ENCODE peak calls at places on chromosomes 1 and 21, in five cellular contexts. E is GM12878, O is IMR-90, I is A549, H is HCT116. S is an unnamed sample.
A peak's percentile ranks its signal among the peaks of the same experiment; 100 is the strongest.

GRCh38 chr1:79128726-79129125 is 122.2 kb upstream of the ADGRL4 start:
- DNase-seq in I (peak; percentile 39), H (no peak), O (peak; percentile 93), E (no peak), S (no peak)

GRCh38 chr21:36709868-36710728 is 11.2 kb downstream of the SIM2 start:
- DNase-seq in E (no peak), O (no peak), I (no peak), H (no peak), S (no peak)

GRCh38 chr21:45853703-45854342 is 127.7 kb upstream of the COL6A1 start:
- DNase-seq in I (no peak), H (no peak), O (no peak), E (no peak), S (no peak)

GRCh38 chr1:199545780-199546179 is 481.7 kb upstream of the NR5A2 start:
- DNase-seq in H (peak; percentile 26), I (peak; percentile 64), O (no peak), E (no peak), S (peak; percentile 3)

GRCh38 chr1:234780531-234781162 is 170.7 kb upstream of the IRF2BP2 start:
- DNase-seq in E (no peak), H (no peak), I (no peak), O (no peak), S (peak; percentile 56)

GRCh38 chr21:45528028-45528705 is 14.1 kb downstream of the SLC19A1 start:
- DNase-seq in I (no peak), E (no peak), O (no peak), H (no peak), S (no peak)

GRCh38 chr1:70948618-70949017 is 99.0 kb downstream of the PTGER3 start:
- DNase-seq in O (no peak), H (no peak), I (no peak), E (no peak), S (no peak)

GRCh38 chr1:151868404-151868980 is 15.0 kb upstream of the THEM5 start:
- DNase-seq in O (peak; percentile 49), H (no peak), I (no peak), E (no peak), S (no peak)

GRCh38 chr1:76093931-76094330 is 19.4 kb downstream of the ST6GALNAC3 start:
- DNase-seq in I (no peak), E (no peak), O (no peak), H (no peak), S (no peak)

GRCh38 chr1:77509051-77509492 is 173.4 kb downstream of the ZZZ3 start:
- DNase-seq in O (no peak), H (no peak), I (no peak), E (no peak), S (no peak)

GRCh38 chr1:77543822-77544448 is 138.5 kb downstream of the ZZZ3 start:
- DNase-seq in I (peak; percentile 18), E (no peak), O (peak; percentile 75), H (no peak), S (no peak)

GRCh38 chr1:181073638-181074037 is 14.9 kb upstream of the IER5 start:
- DNase-seq in I (peak; percentile 88), E (no peak), O (peak; percentile 89), H (no peak), S (no peak)

GRCh38 chr1:111140680-111140967 is 601 bp downstream of the CEPT1 start:
- DNase-seq in I (peak; percentile 56), E (no peak), O (peak; percentile 36), H (no peak), S (peak; percentile 66)

GRCh38 chr21:16569679-16570078 is 839.9 kb downstream of the USP25 start:
- DNase-seq in H (no peak), O (peak; percentile 39), I (no peak), E (no peak), S (no peak)

GRCh38 chr1:198699167-198700015 is 60.6 kb downstream of the PTPRC start:
- DNase-seq in I (peak; percentile 55), H (peak; percentile 59), E (no peak), O (peak; percentile 28), S (peak; percentile 18)

GRCh38 chr1:46244656-46245371 is 2.7 kb upstream of the RAD54L start:
- DNase-seq in I (peak; percentile 17), O (peak; percentile 5), E (no peak), H (no peak), S (peak; percentile 48)

GRCh38 chr1:200075938-200076546 is 48.5 kb downstream of the NR5A2 start:
- DNase-seq in O (peak; percentile 79), E (no peak), I (peak; percentile 88), H (peak; percentile 58), S (no peak)

GRCh38 chr1:168960595-168960994 is 145.9 kb upstream of the ATP1B1 start:
- DNase-seq in I (no peak), H (no peak), O (no peak), E (no peak), S (no peak)

GRCh38 chr1:93591833-93592635 is 89.6 kb downstream of the BCAR3 start:
- DNase-seq in O (no peak), H (no peak), E (peak; percentile 46), I (peak; percentile 35), S (peak; percentile 39)

DNA sequence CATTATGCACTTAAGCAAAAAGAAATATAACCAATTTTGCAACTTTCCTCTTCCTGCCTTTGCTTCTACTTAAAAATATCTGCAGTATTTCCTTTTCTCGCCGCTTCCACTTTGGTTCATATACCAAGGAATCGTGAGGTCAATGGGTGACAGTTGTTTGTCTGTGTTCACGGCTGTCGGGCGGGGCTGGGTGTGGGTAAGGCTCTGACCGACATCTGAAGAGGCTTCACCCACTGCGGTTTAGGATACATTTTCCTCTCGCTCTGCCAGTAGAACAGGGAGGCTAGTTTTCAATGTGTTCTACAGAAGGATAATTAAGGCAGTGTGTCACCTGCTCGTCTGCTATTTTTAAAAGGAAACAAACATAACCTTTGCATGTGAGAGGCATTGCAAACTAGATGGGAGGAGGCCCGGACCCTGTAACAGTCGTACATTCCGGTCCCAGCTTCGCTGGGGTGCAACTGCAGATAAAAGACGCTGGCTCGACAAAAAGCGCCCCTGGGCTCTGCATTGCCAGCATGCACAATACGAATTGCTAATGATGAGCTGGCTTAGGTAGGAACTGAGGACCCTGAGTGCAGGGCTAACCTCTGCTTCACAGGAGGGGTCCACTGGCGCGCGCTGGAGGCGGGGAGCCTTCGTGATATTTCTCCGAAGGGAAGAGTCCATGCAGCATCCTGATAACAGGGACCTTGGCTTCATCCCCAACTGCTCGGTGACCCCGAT is 8.5 kb upstream of the ERG start:
- DNase-seq in H (no peak), I (no peak), O (no peak), E (no peak), S (no peak)
- TF ChIP-seq CEBPB in H (no peak), I (no peak), O (no peak), E (no peak), S (no peak)

GRCh38 chr1:10637833-10638558 is 158.4 kb downstream of the CASZ1 start:
- DNase-seq in H (no peak), O (no peak), I (no peak), E (no peak), S (no peak)
- TF ChIP-seq CEBPB in H (no peak), O (no peak), I (no peak), E (no peak), S (no peak)

GRCh38 chr1:203306089-203306969 is 1.0 kb downstream of the BTG2 start:
- DNase-seq in I (peak; percentile 72), O (peak; percentile 75), E (no peak), H (peak; percentile 51), S (peak; percentile 90)

GRCh38 chr1:203307690-203308126 is 2.4 kb downstream of the BTG2 start:
- DNase-seq in H (no peak), O (no peak), I (no peak), E (no peak), S (no peak)

GRCh38 chr1:203305809-203306088 is 430 bp downstream of the BTG2 start:
- DNase-seq in H (no peak), E (no peak), O (no peak), I (no peak), S (no peak)

GRCh38 chr1:203308205-203309114 is 3.1 kb downstream of the BTG2 start:
- DNase-seq in E (no peak), H (no peak), I (no peak), O (no peak), S (no peak)

DNA sequence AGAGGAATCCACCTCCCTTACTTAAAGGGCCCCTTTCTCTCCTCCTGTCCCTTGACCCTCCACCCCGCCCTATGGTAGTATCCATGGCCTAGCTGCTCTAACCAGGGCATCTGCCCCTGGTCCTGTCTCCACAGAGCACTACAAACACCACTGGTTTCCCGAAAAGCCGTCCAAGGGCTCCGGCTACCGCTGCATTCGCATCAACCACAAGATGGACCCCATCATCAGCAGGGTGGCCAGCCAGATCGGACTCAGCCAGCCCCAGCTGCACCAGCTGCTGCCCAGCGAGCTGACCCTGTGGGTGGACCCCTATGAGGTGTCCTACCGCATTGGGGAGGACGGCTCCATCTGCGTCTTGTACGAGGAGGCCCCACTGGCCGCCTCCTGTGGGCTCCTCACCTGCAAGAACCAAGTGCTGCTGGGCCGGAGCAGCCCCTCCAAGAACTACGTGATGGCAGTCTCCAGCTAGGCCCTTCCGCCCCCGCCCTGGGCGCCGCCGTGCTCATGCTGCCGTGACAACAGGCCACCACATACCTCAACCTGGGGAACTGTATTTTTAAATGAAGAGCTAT is 1.7 kb downstream of the BTG2 start:
- DNase-seq in O (no peak), I (no peak), E (no peak), H (no peak), S (no peak)
- TF ChIP-seq CEBPB in O (no peak), I (no peak), E (no peak), H (no peak), S (no peak)

GRCh38 chr1:8716238-8716637 is 101.2 kb downstream of the RERE start:
- DNase-seq in E (no peak), I (no peak), H (no peak), O (no peak), S (no peak)

GRCh38 chr1:8711873-8712412 is 105.5 kb downstream of the RERE start:
- DNase-seq in H (no peak), I (no peak), O (no peak), E (no peak), S (no peak)

GRCh38 chr1:8708259-8708658 is 109.2 kb downstream of the RERE start:
- DNase-seq in O (no peak), I (no peak), H (no peak), E (no peak), S (no peak)

GRCh38 chr1:8711161-8711560 is 106.3 kb downstream of the RERE start:
- DNase-seq in I (peak; percentile 12), E (no peak), H (no peak), O (no peak), S (no peak)

DNA sequence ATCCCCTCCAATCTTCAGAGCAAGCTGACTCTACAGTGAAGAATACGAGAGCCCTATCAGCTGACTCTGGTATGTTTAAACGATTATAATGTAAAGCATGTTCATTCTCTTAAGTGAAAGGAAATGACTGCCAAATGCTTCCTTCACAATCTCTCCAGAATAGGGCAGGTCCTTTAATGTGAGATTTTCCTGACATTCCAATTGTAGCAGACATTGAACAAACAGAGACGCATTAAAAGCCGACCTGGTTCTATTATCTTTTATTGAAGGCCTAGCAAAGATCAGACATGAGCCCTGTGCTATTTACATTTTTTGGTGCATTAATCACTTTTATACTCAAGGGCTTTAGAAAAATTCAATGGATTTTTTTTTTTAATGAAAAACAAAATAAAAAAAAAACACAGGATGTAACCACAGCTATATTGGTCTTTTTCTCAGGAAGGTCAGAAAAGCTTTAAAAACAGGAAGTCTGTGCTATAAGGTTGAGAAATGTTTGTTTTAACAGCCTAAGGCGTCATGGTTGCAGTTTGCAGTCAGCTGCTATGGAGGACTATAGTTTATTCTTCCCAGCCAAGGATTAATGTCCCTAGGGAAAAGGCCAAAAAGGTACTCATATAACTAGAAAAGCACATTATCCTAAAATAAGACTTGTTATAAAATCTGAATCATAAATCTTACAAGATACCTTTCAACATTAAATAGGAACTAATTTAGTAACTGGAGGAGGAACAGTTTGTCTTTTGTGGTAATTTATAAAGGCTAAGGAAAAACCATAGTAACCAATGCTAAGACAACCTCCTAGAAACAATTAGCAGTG is 104.8 kb downstream of the RERE start:
- DNase-seq in I (peak; percentile 93), H (no peak), E (no peak), O (peak; percentile 96), S (no peak)
- TF ChIP-seq CEBPB in I (peak; percentile 87), H (no peak), E (no peak), O (peak; percentile 80), S (peak; percentile 70)